ENCODE peak calls at places on chromosome 1, in six cellular contexts. M is IMR-90; T is thoracic aorta; H is M059J; K is stimulated activated CD4-positive, alpha-beta T cell treated with anti-CD3 and anti-CD28 coated beads, Interleukin-4, amount 100 ng/mL, for 24 hours; Y is head of caudate nucleus. O is an unnamed sample.

GRCh38 chr1:53981220-53981619 is 35.1 kb downstream of the LRRC42 start:
- DNase-seq in Y (no peak), K (no peak), H (no peak), M (no peak), T (no peak), O (no peak)

GRCh38 chr1:33317354-33317753 is 3.5 kb downstream of the A3GALT2 start:
- DNase-seq in H (no peak), K (no peak), T (no peak), Y (no peak), M (no peak), O (no peak)

GRCh38 chr1:208524920-208525319 is 280.7 kb upstream of the PLXNA2 start:
- DNase-seq in M (no peak), H (no peak), K (no peak), Y (no peak), T (no peak), O (no peak)

GRCh38 chr1:37471345-37472231 is 2.8 kb upstream of the ZC3H12A start:
- DNase-seq in Y (peak), T (peak), M (peak), K (no peak), H (peak), O (peak)

GRCh38 chr1:1254667-1254998 is 8.1 kb upstream of the C1QTNF12 start:
- DNase-seq in M (no peak), T (no peak), H (no peak), Y (no peak), K (no peak), O (no peak)

GRCh38 chr1:46188295-46189030 is 9.8 kb downstream of the POMGNT1 start:
- DNase-seq in M (no peak), Y (no peak), H (no peak), T (no peak), K (no peak), O (no peak)

GRCh38 chr1:109632671-109633346 is 13.2 kb downstream of the AMPD2 start:
- DNase-seq in K (no peak), H (no peak), Y (peak), T (no peak), M (no peak), O (no peak)

GRCh38 chr1:39406533-39407478 is 84.6 kb upstream of the BMP8A start:
- DNase-seq in Y (no peak), M (peak), H (peak), K (no peak), T (no peak), O (no peak)

GRCh38 chr1:39378377-39378776 is 113.1 kb upstream of the BMP8A start:
- DNase-seq in K (no peak), M (no peak), T (no peak), Y (no peak), H (peak), O (no peak)

GRCh38 chr1:25795955-25796806 is 3.8 kb upstream of the SELENON start:
- DNase-seq in H (no peak), K (peak), M (no peak), T (no peak), Y (peak), O (no peak)

GRCh38 chr1:225425211-225425786 is 2.5 kb downstream of the LBR start:
- DNase-seq in M (peak), T (no peak), Y (no peak), H (peak), K (no peak), O (no peak)

GRCh38 chr1:14470802-14471201 is 127.7 kb upstream of the KAZN start:
- DNase-seq in K (no peak), M (no peak), Y (no peak), H (no peak), T (no peak), O (no peak)

GRCh38 chr1:6265173-6265572 is 4.3 kb upstream of the GPR153 start:
- DNase-seq in Y (no peak), M (no peak), H (no peak), K (no peak), T (no peak), O (no peak)

GRCh38 chr1:56389813-56390539 is 189.4 kb downstream of the PLPP3 start:
- DNase-seq in K (no peak), Y (no peak), T (no peak), H (no peak), M (peak), O (no peak)

GRCh38 chr1:87888456-87888855 is 559.8 kb downstream of the LMO4 start:
- DNase-seq in M (no peak), T (no peak), H (peak), Y (no peak), K (no peak), O (no peak)

GRCh38 chr1:44119525-44119924 is 904 bp downstream of the KLF17 start:
- DNase-seq in H (no peak), T (no peak), K (no peak), M (no peak), Y (no peak), O (no peak)

GRCh38 chr1:50343323-50343722 is 79.9 kb downstream of the DMRTA2 start:
- DNase-seq in T (no peak), Y (no peak), K (no peak), M (no peak), H (no peak), O (no peak)

GRCh38 chr1:174274452-174274851 is 115.1 kb downstream of the RABGAP1L start:
- DNase-seq in H (no peak), K (no peak), M (peak), Y (no peak), T (no peak), O (no peak)

GRCh38 chr1:98157524-98158293 is 236.9 kb upstream of the DPYD start:
- DNase-seq in T (no peak), K (no peak), M (peak), Y (no peak), H (peak), O (no peak)

GRCh38 chr1:110533230-110533629 is 14.3 kb upstream of the KCNA10 start:
- DNase-seq in T (no peak), M (no peak), K (no peak), H (no peak), Y (no peak), O (no peak)

GRCh38 chr1:235022341-235023196 is 106.1 kb downstream of the TOMM20 start:
- DNase-seq in Y (no peak), M (peak), K (no peak), H (peak), T (no peak), O (no peak)

GRCh38 chr1:224707849-224708725 is 92.0 kb downstream of the CNIH3 start:
- DNase-seq in T (no peak), H (peak), Y (no peak), K (no peak), M (peak), O (no peak)

GRCh38 chr1:109815809-109816791 is 52.4 kb upstream of the EPS8L3 start:
- DNase-seq in K (no peak), Y (no peak), M (no peak), T (no peak), H (no peak), O (no peak)

GRCh38 chr1:46638921-46639320 is 22.3 kb upstream of the MOB3C start:
- DNase-seq in T (no peak), K (no peak), Y (no peak), M (no peak), H (no peak), O (no peak)

GRCh38 chr1:143694085-143694484 is 277.7 kb downstream of the FAM72C start:
- DNase-seq in T (no peak), K (no peak), Y (no peak), M (no peak), H (no peak), O (no peak)